ENCODE peak calls at places on chromosomes 5 and 9, in six cellular contexts. U, P, F, A, L and I are unnamed samples.

GRCh38 chr9:136093995-136094881 is 851 bp downstream of the NACC2 start:
- DNase-seq in U (no peak), P (peak), F (peak), A (no peak), L (peak), I (peak)

GRCh38 chr5:29114331-29114768 is 2076.0 kb upstream of the CDH9 start:
- DNase-seq in U (no peak), P (no peak), F (no peak), A (no peak), L (no peak), I (no peak)

GRCh38 chr5:179762781-179763176 is 30.2 kb downstream of the MAML1 start:
- DNase-seq in U (peak), P (peak), F (no peak), A (no peak), L (no peak), I (no peak)

GRCh38 chr5:100757618-100758017 is 145.5 kb downstream of the ST8SIA4 start:
- DNase-seq in U (no peak), P (no peak), F (no peak), A (no peak), L (no peak), I (no peak)

GRCh38 chr9:133029994-133030316 is 842 bp upstream of the GTF3C5 start:
- DNase-seq in U (no peak), P (no peak), F (no peak), A (no peak), L (no peak), I (no peak)

GRCh38 chr5:97181856-97182545 is 1.0 kb downstream of the RIOK2 start:
- DNase-seq in U (no peak), P (no peak), F (no peak), A (no peak), L (no peak), I (no peak)

GRCh38 chr5:136434795-136435194 is 69.5 kb upstream of the TRPC7 start:
- DNase-seq in U (no peak), P (no peak), F (no peak), A (no peak), L (no peak), I (no peak)

GRCh38 chr9:133421615-133422542 is at the start of gene ADAMTS13:
- DNase-seq in U (no peak), P (no peak), F (peak), A (no peak), L (no peak), I (no peak)